ENCODE peak calls at places on chromosome 16, in five cellular contexts. I is right lobe of liver, K is A549, N is AG04449, L is colonic mucosa. H is an unnamed sample.

GRCh38 chr16:86029131-86029741 is 130.3 kb downstream of the IRF8 start:
- DNase-seq in I (peak; percentile 23), K (no peak), N (peak; percentile 7), L (peak; percentile 66), H (no peak)

GRCh38 chr16:51035110-51035498 is 116.0 kb downstream of the SALL1 start:
- DNase-seq in I (no peak), K (no peak), N (no peak), L (no peak), H (no peak)

GRCh38 chr16:31569360-31569717 is 41.6 kb downstream of the AHSP start:
- DNase-seq in I (no peak), K (no peak), N (no peak), L (no peak), H (no peak)

GRCh38 chr16:19179890-19180490 is 11.9 kb downstream of the SYT17 start:
- DNase-seq in I (no peak), K (peak; percentile 70), N (no peak), L (peak; percentile 71), H (no peak)

GRCh38 chr16:9854665-9855064 is 327.6 kb downstream of the GRIN2A start:
- DNase-seq in I (no peak), K (no peak), N (peak; percentile 7), L (no peak), H (no peak)

GRCh38 chr16:9955677-9956076 is 226.6 kb downstream of the GRIN2A start:
- DNase-seq in I (no peak), K (no peak), N (no peak), L (no peak), H (no peak)

GRCh38 chr16:89924298-89924924 is 1.3 kb downstream of the TUBB3 start:
- DNase-seq in I (no peak), K (peak; percentile 58), N (no peak), L (no peak), H (no peak)

GRCh38 chr16:58336332-58337089 is 41.7 kb upstream of the PRSS54 start:
- DNase-seq in I (peak; percentile 81), K (peak; percentile 77), N (peak; percentile 7), L (peak; percentile 86), H (peak; percentile 49)

GRCh38 chr16:19291459-19291858 is 5.9 kb downstream of the CLEC19A start:
- DNase-seq in I (no peak), K (peak; percentile 60), N (no peak), L (no peak), H (no peak)

GRCh38 chr16:77307764-77308561 is 108.8 kb downstream of the SYCE1L start:
- DNase-seq in I (no peak), K (peak; percentile 73), N (no peak), L (no peak), H (no peak)

GRCh38 chr16:22664561-22664997 is 149.4 kb upstream of the HS3ST2 start:
- DNase-seq in I (no peak), K (no peak), N (no peak), L (no peak), H (peak; percentile 19)

GRCh38 chr16:19375561-19376158 is 42.0 kb upstream of the TMC5 start:
- DNase-seq in I (no peak), K (peak; percentile 70), N (no peak), L (peak; percentile 42), H (no peak)

GRCh38 chr16:84603115-84603816 is 14.6 kb downstream of the COTL1 start:
- DNase-seq in I (no peak), K (peak; percentile 85), N (peak; percentile 90), L (peak; percentile 60), H (no peak)

GRCh38 chr16:6446370-6446769 is 886.3 kb upstream of the RBFOX1 start:
- DNase-seq in I (no peak), K (no peak), N (no peak), L (no peak), H (no peak)

GRCh38 chr16:68367034-68367433 is 56.2 kb downstream of the PRMT7 start:
- DNase-seq in I (no peak), K (peak; percentile 52), N (no peak), L (peak; percentile 72), H (no peak)

GRCh38 chr16:12901204-12901596 is 198 bp upstream of the SHISA9 start:
- DNase-seq in I (no peak), K (no peak), N (no peak), L (no peak), H (no peak)

GRCh38 chr16:47037746-47038458 is 64.4 kb upstream of the DNAJA2 start:
- DNase-seq in I (peak; percentile 90), K (peak; percentile 79), N (no peak), L (peak; percentile 94), H (no peak)

GRCh38 chr16:69833357-69833781 is 71.2 kb downstream of the WWP2 start:
- DNase-seq in I (no peak), K (no peak), N (no peak), L (no peak), H (no peak)

GRCh38 chr16:66364959-66365306 is 1.6 kb upstream of the CDH5 start:
- DNase-seq in I (no peak), K (no peak), N (no peak), L (no peak), H (no peak)

GRCh38 chr16:85715169-85716015 is 26.6 kb upstream of the GINS2 start:
- DNase-seq in I (no peak), K (no peak), N (no peak), L (no peak), H (no peak)

GRCh38 chr16:15427648-15428239 is 6.6 kb upstream of the BMERB1 start:
- DNase-seq in I (peak; percentile 66), K (peak; percentile 82), N (no peak), L (peak; percentile 57), H (peak; percentile 12)

GRCh38 chr16:87233928-87234327 is 83.3 kb downstream of the C16orf95 start:
- DNase-seq in I (no peak), K (peak; percentile 36), N (no peak), L (no peak), H (no peak)

GRCh38 chr16:87234601-87235000 is 82.6 kb downstream of the C16orf95 start:
- DNase-seq in I (no peak), K (no peak), N (no peak), L (no peak), H (no peak)

GRCh38 chr16:87238371-87238715 is 78.8 kb downstream of the C16orf95 start:
- DNase-seq in I (no peak), K (no peak), N (no peak), L (no peak), H (no peak)

GRCh38 chr16:87236516-87237115 is 80.6 kb downstream of the C16orf95 start:
- DNase-seq in I (no peak), K (no peak), N (no peak), L (no peak), H (no peak)

GRCh38 chr16:87235810-87236515 is 81.2 kb downstream of the C16orf95 start:
- DNase-seq in I (no peak), K (no peak), N (no peak), L (no peak), H (no peak)
- H3K4me3 ChIP-seq in I (no peak overlapping the region), K (no peak overlapping the region), N (no peak overlapping the region), L (no peak overlapping the region), H (no peak overlapping the region)

DNA sequence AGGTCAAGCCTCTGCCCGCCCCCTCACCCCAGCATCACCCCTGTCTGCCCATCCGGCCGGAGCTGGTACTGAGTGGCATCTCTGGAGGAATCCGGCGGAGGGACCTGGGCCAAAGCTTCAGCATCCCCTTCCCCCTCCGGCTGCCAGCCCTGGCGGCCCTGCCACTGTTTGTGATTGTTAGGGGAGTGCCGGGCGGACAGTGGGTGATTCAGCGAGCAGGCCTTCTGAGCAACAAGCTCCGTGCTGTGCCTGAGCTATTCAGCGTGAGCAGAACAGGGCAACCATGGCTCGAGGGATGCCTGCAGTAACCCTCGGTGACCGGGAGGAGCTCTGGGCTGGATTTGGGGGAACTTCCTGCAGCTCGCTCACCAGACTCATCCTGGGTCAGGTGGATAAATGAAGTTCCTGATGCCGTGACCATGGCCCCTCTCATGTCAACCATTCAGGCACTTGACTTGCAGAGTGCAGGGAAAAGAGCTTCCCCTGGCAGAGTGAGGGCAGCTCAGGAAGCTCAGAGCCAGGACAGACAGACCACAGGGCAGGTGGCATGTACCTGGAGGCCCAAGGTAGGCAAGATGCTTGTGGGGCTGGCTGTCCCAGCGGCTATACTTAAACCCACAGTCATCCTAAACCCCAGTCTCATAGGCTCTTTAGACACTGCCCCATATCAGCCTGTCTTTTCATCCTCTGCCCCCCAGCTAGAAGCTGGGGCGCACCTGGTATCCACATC is 24.3 kb upstream of the MLKL start:
- DNase-seq in I (no peak), K (no peak), N (peak; percentile 29), L (no peak), H (no peak)
- TF ChIP-seq CTCF in I (no peak), K (no peak), N (peak; percentile 34), L (no peak), H (no peak)

GRCh38 chr16:27402569-27402963 is 592 bp downstream of the IL21R start:
- DNase-seq in I (no peak), K (no peak), N (no peak), L (no peak), H (no peak)
- H3K4me3 ChIP-seq in I (no peak overlapping the region), K (no peak overlapping the region), N (no peak overlapping the region), L (peak overlapping the region; percentile 18), H (peak overlapping the region; percentile 74)

DNA sequence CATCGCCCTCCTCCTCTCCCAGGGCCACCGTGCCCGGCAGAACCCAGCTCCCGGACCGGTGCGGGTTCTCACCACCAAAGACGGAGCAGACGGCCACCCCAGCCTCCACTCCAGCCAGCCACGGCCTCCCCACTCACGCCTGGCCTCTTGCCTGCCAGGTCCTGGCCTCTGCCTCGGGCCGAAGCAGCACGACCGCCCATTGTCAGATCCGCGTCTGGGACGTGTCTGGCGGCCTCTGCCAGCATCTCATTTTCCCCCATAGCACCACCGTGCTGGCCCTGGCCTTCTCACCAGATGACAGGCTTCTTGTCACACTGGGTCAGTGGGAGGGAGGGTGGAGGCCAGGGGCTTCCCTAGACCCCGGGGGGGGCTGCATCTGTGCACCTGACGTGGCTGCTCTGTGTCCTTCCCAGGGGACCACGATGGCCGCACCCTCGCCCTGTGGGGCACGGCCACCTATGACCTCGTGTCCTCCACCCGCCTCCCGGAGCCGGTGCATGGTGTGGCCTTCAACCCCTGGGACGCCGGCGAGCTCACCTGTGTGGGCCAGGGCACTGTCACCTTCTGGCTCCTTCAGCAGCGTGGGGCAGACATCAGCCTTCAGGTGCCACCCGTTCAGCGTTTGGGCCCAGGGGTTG is 6.6 kb upstream of the RHOT2 start:
- DNase-seq in I (no peak), K (no peak), N (no peak), L (no peak), H (no peak)
- TF ChIP-seq CTCF in I (no peak), K (no peak), N (no peak), L (no peak), H (no peak)

DNA sequence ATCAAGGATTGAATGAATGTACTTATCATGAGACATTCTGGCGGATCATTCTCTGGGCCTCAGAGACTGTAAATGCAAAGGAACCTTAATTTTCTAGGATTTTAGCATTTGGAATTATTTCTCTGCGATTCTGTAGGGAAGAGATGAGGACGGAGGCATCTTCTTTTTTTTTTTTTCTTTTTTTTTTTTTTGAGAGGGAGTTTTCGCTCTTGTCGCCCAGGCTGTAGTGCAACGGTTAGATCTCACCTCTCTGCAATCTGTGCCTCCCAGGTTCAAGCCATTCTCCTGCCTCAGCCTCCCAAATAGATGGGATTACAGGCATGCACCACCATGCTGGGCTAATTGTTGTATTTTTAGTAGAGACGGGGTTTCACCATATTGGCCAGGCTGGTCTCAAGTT is 2.1 kb downstream of the ITGAL start:
- DNase-seq in I (no peak), K (no peak), N (no peak), L (no peak), H (no peak)
- H3K4me3 ChIP-seq in I (no peak overlapping the region), K (no peak overlapping the region), N (no peak overlapping the region), L (peak overlapping the region; percentile 23), H (no peak overlapping the region)

GRCh38 chr16:88754912-88755744 is 29.9 kb downstream of the PIEZO1 start:
- DNase-seq in I (no peak), K (no peak), N (peak; percentile 54), L (no peak), H (no peak)
- TF ChIP-seq CTCF in I (no peak), K (no peak), N (peak; percentile 42), L (no peak), H (no peak)

GRCh38 chr16:23840310-23840709 is 4.5 kb downstream of the PRKCB start:
- DNase-seq in I (no peak), K (no peak), N (no peak), L (no peak), H (no peak)
- H3K4me3 ChIP-seq in I (no peak overlapping the region), K (no peak overlapping the region), N (no peak overlapping the region), L (no peak overlapping the region), H (no peak overlapping the region)